ENCODE peak calls at places on chromosome 6, in five cellular contexts. One of them, this sample, is unnamed.

GRCh38 chr6:150632785-150633465 is 33.2 kb downstream of the PLEKHG1 start:
- DNase-seq in ovary: no peak
- DNase-seq in K562: no peak
- DNase-seq in H1: no peak
- DNase-seq in stomach: no peak
- DNase-seq in this sample: no peak

GRCh38 chr6:27293436-27294152 is 18.5 kb downstream of the POM121L2 start:
- DNase-seq in H1: peak
- DNase-seq in ovary: no peak
- DNase-seq in K562: peak
- DNase-seq in stomach: no peak
- DNase-seq in this sample: no peak

GRCh38 chr6:12962529-12962928 is 246.0 kb downstream of the PHACTR1 start:
- DNase-seq in ovary: no peak
- DNase-seq in stomach: no peak
- DNase-seq in K562: no peak
- DNase-seq in H1: no peak
- DNase-seq in this sample: no peak

GRCh38 chr6:150939399-150939798 is 73.9 kb downstream of the MTHFD1L start:
- DNase-seq in ovary: no peak
- DNase-seq in stomach: no peak
- DNase-seq in H1: no peak
- DNase-seq in K562: no peak
- DNase-seq in this sample: no peak

GRCh38 chr6:20652691-20653479 is 118.6 kb downstream of the CDKAL1 start:
- DNase-seq in stomach: no peak
- DNase-seq in H1: no peak
- DNase-seq in ovary: no peak
- DNase-seq in K562: no peak
- DNase-seq in this sample: no peak

GRCh38 chr6:34383171-34383631 is 9.3 kb downstream of the NUDT3 start:
- DNase-seq in stomach: no peak
- DNase-seq in K562: no peak
- DNase-seq in ovary: peak
- DNase-seq in H1: no peak
- DNase-seq in this sample: no peak

GRCh38 chr6:158631678-158632537 is 12.6 kb downstream of the DYNLT1 start:
- DNase-seq in K562: peak
- DNase-seq in stomach: peak
- DNase-seq in ovary: peak
- DNase-seq in H1: no peak
- DNase-seq in this sample: peak

GRCh38 chr6:29263001-29263400 is 38.5 kb upstream of the OR14J1 start:
- DNase-seq in stomach: no peak
- DNase-seq in K562: no peak
- DNase-seq in ovary: no peak
- DNase-seq in H1: no peak
- DNase-seq in this sample: no peak

GRCh38 chr6:167706313-167707109 is 120.2 kb upstream of the AFDN start:
- DNase-seq in ovary: no peak
- DNase-seq in H1: no peak
- DNase-seq in stomach: no peak
- DNase-seq in K562: no peak
- DNase-seq in this sample: no peak

GRCh38 chr6:133070410-133071043 is 170.6 kb upstream of the EYA4 start:
- DNase-seq in ovary: no peak
- DNase-seq in H1: no peak
- DNase-seq in stomach: no peak
- DNase-seq in K562: no peak
- DNase-seq in this sample: no peak

GRCh38 chr6:165821754-165822153 is 158.7 kb upstream of the PDE10A start:
- DNase-seq in K562: no peak
- DNase-seq in H1: no peak
- DNase-seq in ovary: no peak
- DNase-seq in stomach: no peak
- DNase-seq in this sample: no peak

GRCh38 chr6:33726696-33727095 is 15.2 kb upstream of the UQCC2 start:
- DNase-seq in H1: no peak
- DNase-seq in K562: no peak
- DNase-seq in stomach: no peak
- DNase-seq in ovary: no peak
- DNase-seq in this sample: no peak

GRCh38 chr6:5718231-5718947 is 288.3 kb downstream of the NRN1 start:
- DNase-seq in stomach: no peak
- DNase-seq in K562: no peak
- DNase-seq in H1: peak
- DNase-seq in ovary: no peak
- DNase-seq in this sample: no peak

GRCh38 chr6:36227379-36228344 is 31.1 kb downstream of the BRPF3 start:
- DNase-seq in K562: peak
- DNase-seq in H1: no peak
- DNase-seq in ovary: no peak
- DNase-seq in stomach: no peak
- DNase-seq in this sample: no peak

GRCh38 chr6:21538186-21538798 is 55.3 kb upstream of the SOX4 start:
- DNase-seq in H1: no peak
- DNase-seq in K562: no peak
- DNase-seq in ovary: no peak
- DNase-seq in stomach: no peak
- DNase-seq in this sample: no peak

GRCh38 chr6:158015188-158015506 is 33.5 kb downstream of the SYNJ2 start:
- DNase-seq in stomach: no peak
- DNase-seq in K562: no peak
- DNase-seq in H1: no peak
- DNase-seq in ovary: no peak
- DNase-seq in this sample: no peak

GRCh38 chr6:15246217-15247211 is 645 bp downstream of the JARID2 start:
- DNase-seq in ovary: no peak
- DNase-seq in stomach: no peak
- DNase-seq in H1: no peak
- DNase-seq in K562: no peak
- DNase-seq in this sample: no peak

GRCh38 chr6:28885149-28885738 is 38.5 kb downstream of the TRIM27 start:
- DNase-seq in H1: no peak
- DNase-seq in ovary: no peak
- DNase-seq in K562: no peak
- DNase-seq in stomach: no peak
- DNase-seq in this sample: no peak

GRCh38 chr6:116096979-116097816 is 3.5 kb upstream of the NT5DC1 start:
- DNase-seq in H1: no peak
- DNase-seq in K562: no peak
- DNase-seq in ovary: no peak
- DNase-seq in stomach: no peak
- DNase-seq in this sample: no peak

GRCh38 chr6:56749632-56750151 is 107.0 kb upstream of the DST start:
- DNase-seq in H1: no peak
- DNase-seq in stomach: no peak
- DNase-seq in ovary: no peak
- DNase-seq in K562: no peak
- DNase-seq in this sample: no peak

DNA sequence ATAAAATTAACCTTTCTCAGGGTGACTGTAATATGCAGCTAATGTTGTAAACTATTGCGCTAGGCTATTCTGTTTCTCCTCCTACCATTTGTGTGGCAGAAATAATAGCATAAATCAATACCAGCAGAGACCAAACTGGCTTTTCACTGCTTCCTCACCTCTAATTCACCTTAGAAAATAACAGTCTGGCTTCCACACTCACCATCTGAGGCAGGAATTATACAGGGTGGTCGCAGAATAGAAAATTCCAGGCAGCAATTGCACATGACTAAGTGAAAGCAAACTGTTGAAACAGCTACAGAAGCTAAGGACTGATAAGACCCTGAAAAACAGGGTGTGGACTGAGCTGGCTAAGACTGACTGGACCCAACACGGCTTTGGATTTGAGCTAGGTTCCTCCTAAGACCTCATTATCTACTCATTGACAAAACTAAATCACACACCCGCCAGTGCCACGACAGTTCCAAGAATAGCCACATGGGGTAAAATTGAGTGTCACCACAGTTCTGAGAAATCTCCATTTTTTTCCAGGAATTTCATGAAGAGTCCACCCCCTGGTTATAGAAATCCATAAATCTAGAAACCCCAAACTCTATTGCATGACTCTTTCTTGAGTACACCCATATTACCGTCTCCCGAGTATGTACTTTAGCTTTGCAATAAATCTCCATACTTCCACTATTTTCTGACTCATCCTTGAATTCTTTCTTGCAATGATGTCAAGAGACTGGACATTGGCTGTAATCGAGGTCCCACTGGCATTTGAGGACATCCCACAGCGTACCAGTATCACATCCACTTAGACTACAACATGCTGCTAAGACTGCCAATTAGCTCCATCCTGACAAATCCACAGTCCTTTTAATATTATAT is 60.9 kb upstream of the KCNQ5 start:
- DNase-seq in H1: no peak
- DNase-seq in ovary: no peak
- DNase-seq in K562: peak
- DNase-seq in stomach: no peak
- DNase-seq in this sample: no peak
- TF ChIP-seq CTCF in H1: peak
- TF ChIP-seq CTCF in ovary: no peak
- TF ChIP-seq CTCF in K562: peak
- TF ChIP-seq CTCF in stomach: no peak
- TF ChIP-seq CTCF in this sample: no peak

GRCh38 chr6:40997256-40997957 is 41.6 kb downstream of the UNC5CL start:
- DNase-seq in ovary: peak
- DNase-seq in H1: peak
- DNase-seq in K562: peak
- DNase-seq in stomach: peak
- DNase-seq in this sample: no peak
- TF ChIP-seq EP300 in ovary: no peak
- TF ChIP-seq EP300 in H1: no peak
- TF ChIP-seq EP300 in K562: peak
- TF ChIP-seq EP300 in stomach: no peak
- TF ChIP-seq EP300 in this sample: no peak

DNA sequence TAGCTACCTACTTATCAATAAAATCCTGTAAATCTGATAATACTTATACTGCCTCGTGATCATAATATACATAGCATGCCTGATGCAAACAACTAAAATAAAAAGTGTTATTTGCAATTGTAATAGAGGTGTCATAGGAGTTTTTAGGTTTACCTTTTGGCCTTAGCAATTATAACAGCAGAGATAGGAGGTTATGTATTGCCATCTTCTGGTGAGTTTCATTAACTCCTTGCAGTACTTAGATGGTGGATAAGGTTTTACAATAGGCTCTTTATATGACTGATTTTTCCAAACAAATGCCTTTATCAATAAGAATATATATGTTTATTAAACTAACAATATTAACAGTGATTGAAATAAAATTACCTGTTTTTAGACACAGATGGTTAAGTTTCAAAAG is 27.8 kb upstream of the MYCT1 start:
- DNase-seq in stomach: no peak
- DNase-seq in H1: no peak
- DNase-seq in ovary: no peak
- DNase-seq in K562: no peak
- DNase-seq in this sample: no peak
- TF ChIP-seq CTCF in stomach: peak
- TF ChIP-seq CTCF in H1: peak
- TF ChIP-seq CTCF in ovary: peak
- TF ChIP-seq CTCF in K562: no peak
- TF ChIP-seq CTCF in this sample: no peak

GRCh38 chr6:11712760-11713159 is 65.8 kb downstream of the ADTRP start:
- DNase-seq in stomach: no peak
- DNase-seq in H1: no peak
- DNase-seq in K562: no peak
- DNase-seq in ovary: no peak
- DNase-seq in this sample: no peak

GRCh38 chr6:11711994-11712698 is 66.5 kb downstream of the ADTRP start:
- DNase-seq in ovary: no peak
- DNase-seq in K562: no peak
- DNase-seq in stomach: no peak
- DNase-seq in H1: no peak
- DNase-seq in this sample: no peak

GRCh38 chr6:11711644-11711993 is 67.0 kb downstream of the ADTRP start:
- DNase-seq in H1: no peak
- DNase-seq in ovary: no peak
- DNase-seq in stomach: no peak
- DNase-seq in K562: no peak
- DNase-seq in this sample: no peak

GRCh38 chr6:11710221-11710836 is 68.3 kb downstream of the ADTRP start:
- DNase-seq in stomach: peak
- DNase-seq in K562: no peak
- DNase-seq in H1: no peak
- DNase-seq in ovary: no peak
- DNase-seq in this sample: no peak

GRCh38 chr6:11710968-11711643 is 67.5 kb downstream of the ADTRP start:
- DNase-seq in H1: no peak
- DNase-seq in ovary: no peak
- DNase-seq in K562: no peak
- DNase-seq in stomach: no peak
- DNase-seq in this sample: no peak
- TF ChIP-seq EP300 in H1: no peak
- TF ChIP-seq EP300 in ovary: no peak
- TF ChIP-seq EP300 in K562: no peak
- TF ChIP-seq EP300 in stomach: no peak
- TF ChIP-seq EP300 in this sample: no peak

GRCh38 chr6:93721386-93722048 is 302.2 kb upstream of the EPHA7 start:
- DNase-seq in H1: peak
- DNase-seq in K562: no peak
- DNase-seq in stomach: no peak
- DNase-seq in ovary: no peak
- DNase-seq in this sample: no peak
- TF ChIP-seq CTCF in H1: peak
- TF ChIP-seq CTCF in K562: no peak
- TF ChIP-seq CTCF in stomach: no peak
- TF ChIP-seq CTCF in ovary: no peak
- TF ChIP-seq CTCF in this sample: no peak

DNA sequence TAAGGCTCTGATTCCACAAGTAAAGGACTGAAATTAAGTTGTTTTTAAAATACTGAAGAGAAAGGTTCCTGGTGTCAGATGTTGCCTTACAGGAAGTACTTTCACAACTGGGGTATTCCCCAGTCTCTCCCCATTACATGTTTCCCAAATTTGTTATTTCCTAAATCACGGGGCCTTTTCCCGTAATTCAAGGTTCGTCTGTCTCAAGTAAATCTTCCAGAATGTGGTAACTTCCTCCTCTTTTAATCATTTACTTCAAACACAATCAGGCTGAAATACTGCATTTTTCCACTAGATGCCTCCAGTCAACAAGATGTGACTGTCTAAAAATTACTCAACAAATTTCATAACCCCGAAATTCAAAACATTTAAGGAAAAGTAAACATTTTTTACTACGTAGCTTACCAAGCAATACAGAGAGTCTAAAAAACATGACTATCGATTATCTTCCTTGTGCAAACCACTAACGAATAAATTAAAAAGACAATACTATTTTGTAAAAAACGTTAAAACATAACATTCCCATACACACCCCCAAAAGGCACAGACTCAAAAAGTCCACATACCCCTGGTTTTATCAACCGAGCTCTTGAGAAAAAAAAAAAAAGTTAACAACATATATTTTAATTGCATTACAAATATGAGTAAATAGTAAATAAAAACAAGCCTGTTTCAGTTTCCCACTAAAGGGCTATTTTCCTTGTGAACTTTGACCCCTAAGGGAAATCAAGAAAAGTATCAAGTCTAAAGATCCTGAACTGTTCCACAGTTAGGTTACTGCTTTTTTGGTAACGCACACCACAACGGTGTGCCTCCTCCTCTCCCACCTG is 1.7 kb downstream of the SOD2 start:
- DNase-seq in ovary: no peak
- DNase-seq in stomach: no peak
- DNase-seq in H1: no peak
- DNase-seq in K562: peak
- DNase-seq in this sample: no peak
- TF ChIP-seq EP300 in ovary: peak
- TF ChIP-seq EP300 in stomach: no peak
- TF ChIP-seq EP300 in H1: no peak
- TF ChIP-seq EP300 in K562: peak
- TF ChIP-seq EP300 in this sample: no peak

This sample was measured in suprapubic skin.